ENCODE peak calls at places on chromosome 11, in four cellular contexts. One of them, this sample, is unnamed.

GRCh38 chr11:73314121-73314948 is 6.3 kb downstream of the ARHGEF17 start:
- DNase-seq in IMR-90: peak
- DNase-seq in H9: no peak
- DNase-seq in H1: no peak
- DNase-seq in this sample: peak

GRCh38 chr11:130633466-130633865 is 185.0 kb downstream of the ADAMTS15 start:
- DNase-seq in IMR-90: peak
- DNase-seq in H9: no peak
- DNase-seq in H1: no peak
- DNase-seq in this sample: no peak

GRCh38 chr11:19421134-19421533 is 180.4 kb upstream of the E2F8 start:
- DNase-seq in IMR-90: no peak
- DNase-seq in H9: no peak
- DNase-seq in H1: no peak
- DNase-seq in this sample: no peak

GRCh38 chr11:131468565-131468964 is 98.2 kb downstream of the NTM start:
- DNase-seq in IMR-90: no peak
- DNase-seq in H9: no peak
- DNase-seq in H1: no peak
- DNase-seq in this sample: no peak

GRCh38 chr11:119876841-119877240 is 147.8 kb upstream of the NECTIN1 start:
- DNase-seq in IMR-90: no peak
- DNase-seq in H9: no peak
- DNase-seq in H1: no peak
- DNase-seq in this sample: no peak

GRCh38 chr11:103109818-103110388 is 677 bp downstream of the DYNC2H1 start:
- DNase-seq in IMR-90: no peak
- DNase-seq in H9: no peak
- DNase-seq in H1: no peak
- DNase-seq in this sample: no peak

GRCh38 chr11:30488304-30488998 is 97.7 kb downstream of the MPPED2 start:
- DNase-seq in IMR-90: peak
- DNase-seq in H9: no peak
- DNase-seq in H1: no peak
- DNase-seq in this sample: no peak

GRCh38 chr11:12397953-12398352 is 20.6 kb downstream of the PARVA start:
- DNase-seq in IMR-90: peak
- DNase-seq in H9: no peak
- DNase-seq in H1: no peak
- DNase-seq in this sample: peak

GRCh38 chr11:65316311-65316978 is 1.8 kb downstream of the CDC42EP2 start:
- DNase-seq in IMR-90: peak
- DNase-seq in H9: no peak
- DNase-seq in H1: no peak
- DNase-seq in this sample: peak

GRCh38 chr11:93213622-93214021 is 15.8 kb upstream of the SLC36A4 start:
- DNase-seq in IMR-90: no peak
- DNase-seq in H9: no peak
- DNase-seq in H1: no peak
- DNase-seq in this sample: no peak

GRCh38 chr11:93216511-93217121 is 18.8 kb upstream of the SLC36A4 start:
- DNase-seq in IMR-90: no peak
- DNase-seq in H9: no peak
- DNase-seq in H1: no peak
- DNase-seq in this sample: no peak

GRCh38 chr11:93208663-93209270 is 11.0 kb upstream of the SLC36A4 start:
- DNase-seq in IMR-90: no peak
- DNase-seq in H9: no peak
- DNase-seq in H1: no peak
- DNase-seq in this sample: no peak

GRCh38 chr11:93209476-93209875 is 11.7 kb upstream of the SLC36A4 start:
- DNase-seq in IMR-90: no peak
- DNase-seq in H9: no peak
- DNase-seq in H1: no peak
- DNase-seq in this sample: no peak

GRCh38 chr11:93212094-93212493 is 14.3 kb upstream of the SLC36A4 start:
- DNase-seq in IMR-90: no peak
- DNase-seq in H9: no peak
- DNase-seq in H1: no peak
- DNase-seq in this sample: no peak
- H4K5ac ChIP-seq in IMR-90: no peak
- H4K5ac ChIP-seq in H9: no peak
- H4K5ac ChIP-seq in H1: no peak
- H4K5ac ChIP-seq in this sample: no peak

GRCh38 chr11:69437876-69438205 is 43.6 kb upstream of the LINC01488 start:
- DNase-seq in IMR-90: no peak
- DNase-seq in H9: no peak
- DNase-seq in H1: no peak
- DNase-seq in this sample: no peak

GRCh38 chr11:69437001-69437875 is 44.2 kb upstream of the LINC01488 start:
- DNase-seq in IMR-90: no peak
- DNase-seq in H9: peak
- DNase-seq in H1: no peak
- DNase-seq in this sample: peak

GRCh38 chr11:69434341-69434960 is 47.0 kb upstream of the LINC01488 start:
- DNase-seq in IMR-90: no peak
- DNase-seq in H9: peak
- DNase-seq in H1: no peak
- DNase-seq in this sample: peak

GRCh38 chr11:69435161-69435990 is 46.1 kb upstream of the LINC01488 start:
- DNase-seq in IMR-90: no peak
- DNase-seq in H9: no peak
- DNase-seq in H1: no peak
- DNase-seq in this sample: peak

GRCh38 chr11:69436041-69436982 is 45.2 kb upstream of the LINC01488 start:
- DNase-seq in IMR-90: no peak
- DNase-seq in H9: no peak
- DNase-seq in H1: no peak
- DNase-seq in this sample: no peak
- H2BK15ac ChIP-seq in IMR-90: no peak
- H2BK15ac ChIP-seq in H9: no peak
- H2BK15ac ChIP-seq in H1: peak
- H2BK15ac ChIP-seq in this sample: no peak

DNA sequence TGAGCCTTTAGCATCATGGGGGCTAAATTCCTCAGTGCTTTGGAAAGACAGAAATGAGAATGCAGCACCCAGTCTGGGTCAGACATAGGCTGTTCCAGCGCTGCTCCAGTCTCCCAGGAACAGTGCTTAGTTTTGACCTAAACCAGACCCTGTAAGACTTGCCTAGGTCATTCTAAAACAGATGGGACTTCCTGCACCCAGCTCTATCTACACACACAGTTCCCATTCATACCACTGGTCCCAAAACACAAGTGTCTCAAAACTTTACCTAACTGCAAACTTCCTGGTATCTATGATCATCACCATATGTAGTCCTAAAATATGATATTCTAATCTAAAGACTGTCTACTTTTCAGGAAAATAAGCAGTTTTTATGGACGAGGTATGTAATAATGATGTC is 37.9 kb downstream of the PRCP start:
- DNase-seq in IMR-90: no peak
- DNase-seq in H9: no peak
- DNase-seq in H1: no peak
- DNase-seq in this sample: no peak
- H4K5ac ChIP-seq in IMR-90: peak
- H4K5ac ChIP-seq in H9: no peak
- H4K5ac ChIP-seq in H1: no peak
- H4K5ac ChIP-seq in this sample: no peak

GRCh38 chr11:4983851-4984250 is 10.8 kb upstream of the OR51L1 start:
- DNase-seq in IMR-90: no peak
- DNase-seq in H9: no peak
- DNase-seq in H1: no peak
- DNase-seq in this sample: peak
- H2BK15ac ChIP-seq in IMR-90: no peak
- H2BK15ac ChIP-seq in H9: no peak
- H2BK15ac ChIP-seq in H1: no peak
- H2BK15ac ChIP-seq in this sample: no peak

This sample was measured in mesendoderm.